ENCODE peak calls at places on chromosome 10, in nine cellular contexts. Q, E, A, Y, H, U, W, N and D are unnamed samples.

GRCh38 chr10:29728541-29729049 is 93.8 kb upstream of the SVIL start:
- DNase-seq in Q (no peak), E (no peak), A (no peak), Y (peak; percentile 86), H (no peak), U (no peak), W (no peak), N (peak; percentile 52), D (no peak)

GRCh38 chr10:930415-931325 is 835 bp downstream of the LARP4B start:
- DNase-seq in Q (peak; percentile 21), E (no peak), A (no peak), Y (peak; percentile 82), H (peak; percentile 61), U (peak; percentile 31), W (no peak), N (peak; percentile 84), D (peak; percentile 66)

GRCh38 chr10:130935051-130935450 is 376.5 kb downstream of the TCERG1L start:
- DNase-seq in Q (no peak), E (no peak), A (no peak), Y (peak; percentile 64), H (no peak), U (no peak), W (no peak), N (peak; percentile 50), D (no peak)

GRCh38 chr10:102635377-102635776 is 8.9 kb upstream of the TRIM8 start:
- DNase-seq in Q (no peak), E (no peak), A (no peak), Y (no peak), H (no peak), U (peak; percentile 51), W (no peak), N (no peak), D (peak; percentile 46)

GRCh38 chr10:71476249-71477011 is 79.7 kb downstream of the CDH23 start:
- DNase-seq in Q (no peak), E (no peak), A (no peak), Y (no peak), H (no peak), U (no peak), W (no peak), N (no peak), D (no peak)

GRCh38 chr10:19869370-19869769 is 53.1 kb downstream of the PLXDC2 start:
- DNase-seq in Q (no peak), E (no peak), A (no peak), Y (no peak), H (no peak), U (no peak), W (no peak), N (no peak), D (no peak)

GRCh38 chr10:36441557-36441956 is 683.8 kb upstream of the ANKRD30A start:
- DNase-seq in Q (peak; percentile 51), E (no peak), A (no peak), Y (no peak), H (peak; percentile 11), U (no peak), W (no peak), N (no peak), D (no peak)

GRCh38 chr10:102815790-102816549 is 21.2 kb downstream of the CYP17A1 start:
- DNase-seq in Q (peak; percentile 98), E (no peak), A (no peak), Y (no peak), H (peak; percentile 75), U (no peak), W (no peak), N (no peak), D (no peak)

GRCh38 chr10:89151857-89152256 is 55.3 kb downstream of the CH25H start:
- DNase-seq in Q (no peak), E (no peak), A (no peak), Y (no peak), H (peak; percentile 26), U (no peak), W (no peak), N (no peak), D (no peak)

GRCh38 chr10:112183329-112184051 is at the start of gene GPAM:
- DNase-seq in Q (peak; percentile 92), E (peak; percentile 66), A (peak; percentile 87), Y (peak; percentile 96), H (peak; percentile 88), U (peak; percentile 97), W (peak; percentile 75), N (peak; percentile 94), D (peak; percentile 94)

GRCh38 chr10:97538401-97538800 is 34.2 kb upstream of the ANKRD2 start:
- DNase-seq in Q (peak; percentile 38), E (no peak), A (no peak), Y (no peak), H (peak; percentile 36), U (no peak), W (no peak), N (no peak), D (no peak)

GRCh38 chr10:48506147-48506917 is 98.5 kb downstream of the ARHGAP22 start:
- DNase-seq in Q (peak; percentile 69), E (no peak), A (no peak), Y (no peak), H (peak; percentile 31), U (no peak), W (peak; percentile 15), N (peak; percentile 28), D (peak; percentile 88)

GRCh38 chr10:1739751-1740150 is 2.4 kb upstream of the ADARB2 start:
- DNase-seq in Q (no peak), E (no peak), A (no peak), Y (peak; percentile 68), H (no peak), U (no peak), W (peak; percentile 63), N (peak; percentile 45), D (no peak)

GRCh38 chr10:119416855-119417254 is 125.7 kb downstream of the RGS10 start:
- DNase-seq in Q (peak; percentile 64), E (peak; percentile 12), A (no peak), Y (peak; percentile 79), H (peak; percentile 55), U (peak; percentile 65), W (peak; percentile 47), N (peak; percentile 95), D (peak; percentile 74)

GRCh38 chr10:88091490-88092061 is 228.2 kb downstream of the PTEN start:
- DNase-seq in Q (no peak), E (no peak), A (no peak), Y (no peak), H (no peak), U (peak; percentile 84), W (no peak), N (no peak), D (no peak)

GRCh38 chr10:88456730-88457129 is 126.4 kb downstream of the RNLS start:
- DNase-seq in Q (peak; percentile 66), E (no peak), A (no peak), Y (no peak), H (peak; percentile 31), U (no peak), W (no peak), N (no peak), D (no peak)

GRCh38 chr10:42790835-42791234 is 8.2 kb downstream of the BMS1 start:
- DNase-seq in Q (peak; percentile 7), E (no peak), A (no peak), Y (peak; percentile 62), H (peak; percentile 11), U (no peak), W (no peak), N (no peak), D (no peak)

GRCh38 chr10:101617102-101617823 is 29.1 kb downstream of the DPCD start:
- DNase-seq in Q (no peak), E (no peak), A (no peak), Y (no peak), H (no peak), U (no peak), W (no peak), N (peak; percentile 82), D (peak; percentile 74)

GRCh38 chr10:93938140-93938539 is 44.4 kb downstream of the SLC35G1 start:
- DNase-seq in Q (no peak), E (no peak), A (no peak), Y (no peak), H (no peak), U (no peak), W (no peak), N (no peak), D (no peak)

GRCh38 chr10:95247200-95247880 is 43.5 kb downstream of the PDLIM1 start:
- DNase-seq in Q (peak; percentile 76), E (no peak), A (no peak), Y (no peak), H (peak; percentile 95), U (no peak), W (no peak), N (no peak), D (no peak)

GRCh38 chr10:9219860-9220259 is 1165.4 kb downstream of the GATA3 start:
- DNase-seq in Q (no peak), E (no peak), A (no peak), Y (no peak), H (no peak), U (no peak), W (no peak), N (no peak), D (no peak)

GRCh38 chr10:68988530-68989316 is at the start of gene KIFBP:
- DNase-seq in Q (peak; percentile 98), E (peak; percentile 85), A (peak; percentile 87), Y (peak; percentile 98), H (peak; percentile 97), U (peak; percentile 83), W (peak; percentile 94), N (peak; percentile 93), D (peak; percentile 94)

GRCh38 chr10:44424953-44425352 is 40.1 kb upstream of the CXCL12 start:
- DNase-seq in Q (no peak), E (no peak), A (no peak), Y (no peak), H (no peak), U (no peak), W (no peak), N (no peak), D (no peak)

GRCh38 chr10:76442113-76442512 is 1010.7 kb downstream of the LRMDA start:
- DNase-seq in Q (no peak), E (no peak), A (no peak), Y (no peak), H (no peak), U (no peak), W (no peak), N (no peak), D (no peak)

GRCh38 chr10:11468126-11468742 is 143.2 kb downstream of the USP6NL start:
- DNase-seq in Q (peak; percentile 17), E (no peak), A (no peak), Y (no peak), H (no peak), U (no peak), W (no peak), N (no peak), D (no peak)

GRCh38 chr10:119235381-119235780 is 28.0 kb downstream of the GRK5 start:
- DNase-seq in Q (peak; percentile 84), E (no peak), A (no peak), Y (no peak), H (peak; percentile 24), U (no peak), W (no peak), N (no peak), D (no peak)

GRCh38 chr10:14399641-14400040 is 68.9 kb upstream of the FRMD4A start:
- DNase-seq in Q (no peak), E (no peak), A (no peak), Y (no peak), H (peak; percentile 53), U (no peak), W (no peak), N (no peak), D (no peak)

GRCh38 chr10:34655286-34656170 is 159.6 kb downstream of the PARD3 start:
- DNase-seq in Q (peak; percentile 86), E (no peak), A (no peak), Y (peak; percentile 72), H (peak; percentile 71), U (peak; percentile 16), W (no peak), N (peak; percentile 42), D (peak; percentile 79)

GRCh38 chr10:36172054-36172531 is 530.0 kb upstream of the FZD8 start:
- DNase-seq in Q (peak; percentile 77), E (no peak), A (no peak), Y (no peak), H (peak; percentile 54), U (no peak), W (no peak), N (no peak), D (no peak)

GRCh38 chr10:72310636-72311035 is 36.9 kb downstream of the DDIT4 start:
- DNase-seq in Q (no peak), E (no peak), A (no peak), Y (no peak), H (no peak), U (no peak), W (no peak), N (peak; percentile 59), D (no peak)